ENCODE peak calls at places on chromosome 18, in seven cellular contexts. Z is K562; U is HepG2; T is stomach; B is aorta; M is esophagus squamous epithelium; L is CD8-positive, alpha-beta T cell. S is an unnamed sample.

GRCh38 chr18:23958036-23958435 is 56.5 kb upstream of the TTC39C start:
- DNase-seq in Z (no peak), L (no peak), U (no peak), B (peak; percentile 90), T (peak; percentile 71), M (no peak), S (no peak)

GRCh38 chr18:34929336-34929780 is 111.9 kb upstream of the MAPRE2 start:
- DNase-seq in L (no peak), U (peak; percentile 94), M (no peak), Z (peak; percentile 14), T (no peak), B (no peak), S (no peak)

GRCh38 chr18:47254341-47254939 is 3.0 kb upstream of the SKOR2 start:
- DNase-seq in B (peak; percentile 79), U (peak; percentile 18), L (no peak), Z (peak; percentile 16), T (no peak), M (no peak), S (no peak)

GRCh38 chr18:52216686-52217085 is 123.3 kb upstream of the DCC start:
- DNase-seq in B (no peak), L (no peak), T (no peak), Z (no peak), M (no peak), U (no peak), S (no peak)

GRCh38 chr18:75408554-75409506 is 18.7 kb downstream of the SMIM21 start:
- DNase-seq in L (peak; percentile 2), T (no peak), M (no peak), U (peak; percentile 32), B (no peak), Z (no peak), S (no peak)

GRCh38 chr18:55328301-55328700 is 259.7 kb downstream of the TCF4 start:
- DNase-seq in T (no peak), U (no peak), B (no peak), Z (no peak), L (no peak), M (no peak), S (no peak)

GRCh38 chr18:8808001-8808400 is 102.6 kb downstream of the MTCL1 start:
- DNase-seq in U (no peak), L (no peak), T (no peak), B (no peak), Z (no peak), M (no peak), S (no peak)

GRCh38 chr18:75280427-75281280 is 70.1 kb downstream of the TSHZ1 start:
- DNase-seq in L (no peak), M (no peak), B (no peak), T (no peak), U (no peak), Z (no peak), S (no peak)

GRCh38 chr18:55142413-55142812 is 183.2 kb upstream of the CCDC68 start:
- DNase-seq in T (no peak), U (no peak), B (no peak), Z (no peak), M (no peak), L (no peak), S (no peak)

GRCh38 chr18:42196651-42197050 is 241.6 kb downstream of the PIK3C3 start:
- DNase-seq in Z (no peak), U (no peak), M (no peak), T (no peak), B (no peak), L (no peak), S (no peak)

GRCh38 chr18:11553098-11553940 is 56.1 kb upstream of the SLC35G4 start:
- DNase-seq in L (no peak), M (no peak), T (no peak), B (no peak), U (peak; percentile 49), Z (peak; percentile 66), S (peak; percentile 67)

GRCh38 chr18:10061566-10061965 is 147.8 kb downstream of the VAPA start:
- DNase-seq in U (no peak), B (no peak), L (no peak), M (no peak), Z (no peak), T (no peak), S (no peak)

GRCh38 chr18:62637807-62638687 is 77.3 kb upstream of the PHLPP1 start:
- DNase-seq in M (no peak), T (peak; percentile 32), Z (peak; percentile 69), B (no peak), L (peak; percentile 9), U (peak; percentile 28), S (peak; percentile 35)

GRCh38 chr18:68394705-68395104 is 320.2 kb downstream of the TMX3 start:
- DNase-seq in L (no peak), B (no peak), Z (no peak), T (no peak), M (no peak), U (no peak), S (no peak)

DNA sequence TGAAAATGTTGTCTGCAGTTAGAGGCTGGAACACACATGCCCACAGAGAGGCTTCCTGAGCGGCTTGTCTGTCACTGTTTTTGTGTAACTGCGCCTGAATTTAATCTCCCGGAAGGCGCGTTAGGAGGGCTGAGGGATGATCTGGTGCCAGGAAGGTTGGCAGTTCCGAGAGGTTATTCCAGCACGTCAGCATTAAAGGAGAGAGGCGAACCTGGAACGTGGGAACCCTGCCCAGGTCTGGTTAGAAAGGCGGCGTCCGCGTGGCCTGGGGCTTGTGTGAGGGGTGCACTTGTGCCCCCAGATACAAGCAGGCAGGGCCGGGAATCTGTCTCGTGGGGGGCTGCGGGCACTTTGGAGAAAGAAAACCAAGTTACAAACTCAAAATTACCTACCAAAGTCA is 75.3 kb downstream of the NFATC1 start:
- DNase-seq in M (no peak), T (no peak), Z (no peak), L (no peak), B (no peak), U (no peak), S (no peak)
- H3K9me3 ChIP-seq in M (no peaks in the 10 kb centered on the region), T (no peaks in the 10 kb centered on the region), Z (no peaks in the 10 kb centered on the region), L (no peaks in the 10 kb centered on the region), B (no peaks in the 10 kb centered on the region), U (peaks cover 4% of the 10 kb centered on the region), S (no peaks in the 10 kb centered on the region)

GRCh38 chr18:3269900-3270299 is 8.0 kb downstream of the MYL12B start:
- DNase-seq in T (no peak), Z (no peak), B (no peak), M (no peak), L (no peak), U (no peak), S (no peak)
- H3K27ac ChIP-seq in T (no peak overlapping the region), Z (no peak overlapping the region), B (no peak overlapping the region), M (no peak overlapping the region), L (no peak overlapping the region), U (no peak overlapping the region), S (no peak overlapping the region)

GRCh38 chr18:48594725-48595124 is 55.9 kb downstream of the CTIF start:
- DNase-seq in M (no peak), U (no peak), Z (no peak), B (no peak), T (no peak), L (no peak), S (no peak)
- H3K9me3 ChIP-seq in M (no peaks in the 10 kb centered on the region), U (no peaks in the 10 kb centered on the region), Z (no peaks in the 10 kb centered on the region), B (no peaks in the 10 kb centered on the region), T (no peaks in the 10 kb centered on the region), L (no peaks in the 10 kb centered on the region), S (no peaks in the 10 kb centered on the region)

GRCh38 chr18:6777509-6777908 is 48.0 kb downstream of the ARHGAP28 start:
- DNase-seq in Z (no peak), B (no peak), L (no peak), T (no peak), M (no peak), U (no peak), S (no peak)

GRCh38 chr18:6781846-6782245 is 52.3 kb downstream of the ARHGAP28 start:
- DNase-seq in T (no peak), L (no peak), M (no peak), Z (no peak), U (no peak), B (no peak), S (no peak)

GRCh38 chr18:6778459-6778858 is 48.9 kb downstream of the ARHGAP28 start:
- DNase-seq in M (no peak), Z (no peak), B (no peak), U (no peak), T (no peak), L (no peak), S (no peak)

GRCh38 chr18:6782861-6783260 is 53.3 kb downstream of the ARHGAP28 start:
- DNase-seq in U (no peak), L (no peak), Z (no peak), B (no peak), M (no peak), T (no peak), S (no peak)

DNA sequence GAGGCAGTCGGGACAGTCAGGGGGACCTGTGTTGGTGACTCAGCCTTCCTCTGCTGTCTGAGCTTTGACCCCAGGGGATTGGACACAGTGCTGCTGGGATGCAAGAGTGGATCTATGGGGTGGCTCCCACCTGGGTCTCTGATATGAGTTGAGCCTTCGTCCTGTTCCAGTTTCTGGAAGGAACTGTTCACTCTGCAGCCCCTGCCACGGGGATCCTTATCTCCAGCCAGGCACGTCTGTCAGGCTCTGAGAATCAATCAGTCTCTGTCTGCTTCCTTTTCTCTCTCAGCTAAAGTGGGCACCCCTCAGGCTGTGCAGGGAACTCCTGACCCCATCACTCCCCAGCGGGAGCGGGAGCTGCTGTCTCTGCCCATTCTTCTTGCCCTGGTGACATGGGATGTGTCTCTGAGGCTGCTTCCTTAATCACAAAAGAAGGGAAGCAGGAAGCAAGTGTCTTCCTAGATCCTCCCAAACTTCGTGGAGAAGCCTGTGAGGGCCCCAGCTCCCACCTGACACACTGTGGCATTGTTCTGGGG is 51.7 kb downstream of the ARHGAP28 start:
- DNase-seq in B (no peak), Z (no peak), M (no peak), T (no peak), L (no peak), U (no peak), S (no peak)
- H3K27ac ChIP-seq in B (no peak overlapping the region), Z (no peak overlapping the region), M (peak overlapping the region; percentile 57), T (peak overlapping the region; percentile 64), L (no peak overlapping the region), U (no peak overlapping the region), S (no peak overlapping the region)

GRCh38 chr18:31946305-31947046 is 3.5 kb upstream of the TRAPPC8 start:
- DNase-seq in B (no peak), Z (no peak), L (no peak), M (no peak), T (no peak), U (no peak), S (peak; percentile 43)
- H3K9me3 ChIP-seq in B (no peaks in the 10 kb centered on the region), Z (no peaks in the 10 kb centered on the region), L (no peaks in the 10 kb centered on the region), M (no peaks in the 10 kb centered on the region), T (no peaks in the 10 kb centered on the region), U (no peaks in the 10 kb centered on the region), S (no peaks in the 10 kb centered on the region)

GRCh38 chr18:58263055-58263732 is 219.2 kb downstream of the NEDD4L start:
- DNase-seq in L (no peak), T (no peak), U (no peak), Z (no peak), B (no peak), M (no peak), S (no peak)

GRCh38 chr18:58263733-58264469 is 219.9 kb downstream of the NEDD4L start:
- DNase-seq in L (no peak), U (no peak), Z (no peak), B (no peak), T (no peak), M (no peak), S (no peak)

GRCh38 chr18:58262581-58262980 is 218.6 kb downstream of the NEDD4L start:
- DNase-seq in B (no peak), U (no peak), T (no peak), L (no peak), Z (no peak), M (no peak), S (no peak)

GRCh38 chr18:58266291-58266690 is 222.3 kb downstream of the NEDD4L start:
- DNase-seq in M (no peak), B (no peak), Z (no peak), U (no peak), L (no peak), T (no peak), S (no peak)

GRCh38 chr18:58264846-58265245 is 220.8 kb downstream of the NEDD4L start:
- DNase-seq in B (no peak), U (no peak), Z (no peak), L (no peak), T (no peak), M (no peak), S (no peak)
- H3K27ac ChIP-seq in B (no peak overlapping the region), U (no peak overlapping the region), Z (no peak overlapping the region), L (no peak overlapping the region), T (peak overlapping the region; percentile 93), M (no peak overlapping the region), S (no peak overlapping the region)